ENCODE peak calls at places on chromosomes 3 and 15, in four cellular contexts. One of them, this sample, is unnamed.

GRCh38 chr3:44659434-44659833 is 10.9 kb downstream of the ZNF35 start:
- DNase-seq in T-helper 17 cell: no peak
- DNase-seq in ovary: no peak
- DNase-seq in T-helper 2 cell: no peak
- DNase-seq in this sample: no peak

GRCh38 chr3:99848433-99848832 is 30.8 kb downstream of the CMSS1 start:
- DNase-seq in T-helper 2 cell: no peak
- DNase-seq in ovary: no peak
- DNase-seq in T-helper 17 cell: no peak
- DNase-seq in this sample: no peak

GRCh38 chr15:68620721-68621528 is 42.1 kb downstream of the CORO2B start:
- DNase-seq in T-helper 2 cell: no peak
- DNase-seq in T-helper 17 cell: no peak
- DNase-seq in ovary: peak
- DNase-seq in this sample: no peak

GRCh38 chr3:150286390-150287147 is 121.5 kb upstream of the TSC22D2 start:
- DNase-seq in T-helper 2 cell: peak
- DNase-seq in ovary: no peak
- DNase-seq in T-helper 17 cell: no peak
- DNase-seq in this sample: no peak

GRCh38 chr3:70919661-70920060 is 607.2 kb upstream of the MDFIC2 start:
- DNase-seq in T-helper 2 cell: no peak
- DNase-seq in T-helper 17 cell: no peak
- DNase-seq in ovary: no peak
- DNase-seq in this sample: no peak

GRCh38 chr3:98628317-98628716 is 34.9 kb upstream of the CPOX start:
- DNase-seq in T-helper 17 cell: no peak
- DNase-seq in T-helper 2 cell: no peak
- DNase-seq in ovary: no peak
- DNase-seq in this sample: no peak

GRCh38 chr3:171797873-171798272 is 12.4 kb downstream of the PLD1 start:
- DNase-seq in ovary: no peak
- DNase-seq in T-helper 2 cell: no peak
- DNase-seq in T-helper 17 cell: no peak
- DNase-seq in this sample: no peak

GRCh38 chr15:59296181-59296617 is 76.5 kb downstream of the MYO1E start:
- DNase-seq in ovary: no peak
- DNase-seq in T-helper 17 cell: no peak
- DNase-seq in T-helper 2 cell: no peak
- DNase-seq in this sample: no peak

GRCh38 chr3:50350527-50351317 is at the start of the genes CYB561D2 and NPRL2:
- DNase-seq in T-helper 17 cell: peak
- DNase-seq in T-helper 2 cell: peak
- DNase-seq in ovary: peak
- DNase-seq in this sample: peak

GRCh38 chr3:10498271-10498670 is 7.1 kb downstream of the ATP2B2 start:
- DNase-seq in ovary: no peak
- DNase-seq in T-helper 17 cell: no peak
- DNase-seq in T-helper 2 cell: no peak
- DNase-seq in this sample: no peak

GRCh38 chr3:192514081-192514753 is 213.1 kb downstream of the FGF12 start:
- DNase-seq in ovary: no peak
- DNase-seq in T-helper 17 cell: no peak
- DNase-seq in T-helper 2 cell: no peak
- DNase-seq in this sample: no peak

GRCh38 chr3:9113040-9113439 is 136.4 kb downstream of the SRGAP3 start:
- DNase-seq in ovary: no peak
- DNase-seq in T-helper 17 cell: no peak
- DNase-seq in T-helper 2 cell: no peak
- DNase-seq in this sample: no peak